ENCODE peak calls at places on chromosomes 13 and 19, in six cellular contexts. One of them, this sample, is unnamed.

GRCh38 chr13:77565635-77566034 is 30.1 kb downstream of the SCEL start:
- DNase-seq in T-helper 17 cell: no peak
- DNase-seq in adrenal gland: no peak
- DNase-seq in CD4-positive, CD25-positive, alpha-beta regulatory T cell: peak; percentile 30
- DNase-seq in adipocyte: peak; percentile 75
- DNase-seq in astrocyte: peak; percentile 8
- DNase-seq in this sample: peak; percentile 4

GRCh38 chr19:10226376-10227214 is 4.5 kb downstream of the S1PR2 start:
- DNase-seq in T-helper 17 cell: no peak
- DNase-seq in adrenal gland: peak; percentile 22
- DNase-seq in CD4-positive, CD25-positive, alpha-beta regulatory T cell: no peak
- DNase-seq in adipocyte: peak; percentile 92
- DNase-seq in astrocyte: peak; percentile 54
- DNase-seq in this sample: no peak

GRCh38 chr13:52751196-52751595 is 11.6 kb upstream of the CNMD start:
- DNase-seq in T-helper 17 cell: no peak
- DNase-seq in adrenal gland: no peak
- DNase-seq in CD4-positive, CD25-positive, alpha-beta regulatory T cell: no peak
- DNase-seq in adipocyte: no peak
- DNase-seq in astrocyte: no peak
- DNase-seq in this sample: no peak

GRCh38 chr19:5985098-5985783 is 7.3 kb upstream of the RANBP3 start:
- DNase-seq in T-helper 17 cell: no peak
- DNase-seq in adrenal gland: no peak
- DNase-seq in CD4-positive, CD25-positive, alpha-beta regulatory T cell: no peak
- DNase-seq in adipocyte: peak; percentile 60
- DNase-seq in astrocyte: peak; percentile 58
- DNase-seq in this sample: no peak

GRCh38 chr13:95355491-95355890 is 54.2 kb upstream of the ABCC4 start:
- DNase-seq in T-helper 17 cell: no peak
- DNase-seq in adrenal gland: no peak
- DNase-seq in CD4-positive, CD25-positive, alpha-beta regulatory T cell: no peak
- DNase-seq in adipocyte: peak; percentile 11
- DNase-seq in astrocyte: peak; percentile 64
- DNase-seq in this sample: no peak

GRCh38 chr13:114005206-114005720 is 31.4 kb upstream of the C13orf46 start:
- DNase-seq in T-helper 17 cell: no peak
- DNase-seq in adrenal gland: no peak
- DNase-seq in CD4-positive, CD25-positive, alpha-beta regulatory T cell: no peak
- DNase-seq in adipocyte: no peak
- DNase-seq in astrocyte: no peak
- DNase-seq in this sample: no peak

GRCh38 chr19:28509079-28509895 is 703.7 kb downstream of the UQCRFS1 start:
- DNase-seq in T-helper 17 cell: no peak
- DNase-seq in adrenal gland: no peak
- DNase-seq in CD4-positive, CD25-positive, alpha-beta regulatory T cell: no peak
- DNase-seq in adipocyte: no peak
- DNase-seq in astrocyte: no peak
- DNase-seq in this sample: no peak

GRCh38 chr19:5389353-5389752 is 48.7 kb upstream of the PTPRS start:
- DNase-seq in T-helper 17 cell: no peak
- DNase-seq in adrenal gland: no peak
- DNase-seq in CD4-positive, CD25-positive, alpha-beta regulatory T cell: no peak
- DNase-seq in adipocyte: no peak
- DNase-seq in astrocyte: no peak
- DNase-seq in this sample: no peak

GRCh38 chr13:42333613-42334328 is 61.8 kb downstream of the AKAP11 start:
- DNase-seq in T-helper 17 cell: no peak
- DNase-seq in adrenal gland: no peak
- DNase-seq in CD4-positive, CD25-positive, alpha-beta regulatory T cell: peak; percentile 59
- DNase-seq in adipocyte: peak; percentile 59
- DNase-seq in astrocyte: peak; percentile 10
- DNase-seq in this sample: peak; percentile 41

GRCh38 chr13:38265135-38265497 is 84.5 kb upstream of the UFM1 start:
- DNase-seq in T-helper 17 cell: no peak
- DNase-seq in adrenal gland: no peak
- DNase-seq in CD4-positive, CD25-positive, alpha-beta regulatory T cell: no peak
- DNase-seq in adipocyte: no peak
- DNase-seq in astrocyte: no peak
- DNase-seq in this sample: no peak

GRCh38 chr19:4759388-4760284 is 31.9 kb upstream of the FEM1A start:
- DNase-seq in T-helper 17 cell: peak; percentile 23
- DNase-seq in adrenal gland: peak; percentile 93
- DNase-seq in CD4-positive, CD25-positive, alpha-beta regulatory T cell: peak; percentile 68
- DNase-seq in adipocyte: peak; percentile 89
- DNase-seq in astrocyte: peak; percentile 69
- DNase-seq in this sample: peak; percentile 81

GRCh38 chr13:107005577-107005976 is 437.6 kb upstream of the ARGLU1 start:
- DNase-seq in T-helper 17 cell: no peak
- DNase-seq in adrenal gland: no peak
- DNase-seq in CD4-positive, CD25-positive, alpha-beta regulatory T cell: no peak
- DNase-seq in adipocyte: no peak
- DNase-seq in astrocyte: no peak
- DNase-seq in this sample: no peak

GRCh38 chr13:100301418-100301817 is 212.5 kb downstream of the PCCA start:
- DNase-seq in T-helper 17 cell: no peak
- DNase-seq in adrenal gland: peak; percentile 31
- DNase-seq in CD4-positive, CD25-positive, alpha-beta regulatory T cell: no peak
- DNase-seq in adipocyte: no peak
- DNase-seq in astrocyte: no peak
- DNase-seq in this sample: no peak

GRCh38 chr19:49801401-49801888 is 11.6 kb downstream of the FUZ start:
- DNase-seq in T-helper 17 cell: no peak
- DNase-seq in adrenal gland: peak; percentile 88
- DNase-seq in CD4-positive, CD25-positive, alpha-beta regulatory T cell: no peak
- DNase-seq in adipocyte: no peak
- DNase-seq in astrocyte: no peak
- DNase-seq in this sample: no peak

GRCh38 chr19:41903161-41903953 is 20.4 kb downstream of the ARHGEF1 start:
- DNase-seq in T-helper 17 cell: no peak
- DNase-seq in adrenal gland: no peak
- DNase-seq in CD4-positive, CD25-positive, alpha-beta regulatory T cell: no peak
- DNase-seq in adipocyte: no peak
- DNase-seq in astrocyte: no peak
- DNase-seq in this sample: no peak

GRCh38 chr13:30442854-30443379 is 20.6 kb downstream of the UBE2L5 start:
- DNase-seq in T-helper 17 cell: no peak
- DNase-seq in adrenal gland: no peak
- DNase-seq in CD4-positive, CD25-positive, alpha-beta regulatory T cell: no peak
- DNase-seq in adipocyte: no peak
- DNase-seq in astrocyte: no peak
- DNase-seq in this sample: no peak

GRCh38 chr13:54637377-54637776 is 1608.8 kb downstream of the OLFM4 start:
- DNase-seq in T-helper 17 cell: no peak
- DNase-seq in adrenal gland: no peak
- DNase-seq in CD4-positive, CD25-positive, alpha-beta regulatory T cell: no peak
- DNase-seq in adipocyte: no peak
- DNase-seq in astrocyte: peak; percentile 0
- DNase-seq in this sample: no peak

GRCh38 chr13:98582947-98583346 is 6.0 kb upstream of the STK24 start:
- DNase-seq in T-helper 17 cell: no peak
- DNase-seq in adrenal gland: no peak
- DNase-seq in CD4-positive, CD25-positive, alpha-beta regulatory T cell: no peak
- DNase-seq in adipocyte: no peak
- DNase-seq in astrocyte: no peak
- DNase-seq in this sample: no peak

GRCh38 chr19:45477216-45477615 is 9.4 kb downstream of the FOSB start:
- DNase-seq in T-helper 17 cell: no peak
- DNase-seq in adrenal gland: no peak
- DNase-seq in CD4-positive, CD25-positive, alpha-beta regulatory T cell: no peak
- DNase-seq in adipocyte: peak; percentile 24
- DNase-seq in astrocyte: no peak
- DNase-seq in this sample: no peak

GRCh38 chr19:5963855-5964254 is 14.1 kb downstream of the RANBP3 start:
- DNase-seq in T-helper 17 cell: no peak
- DNase-seq in adrenal gland: no peak
- DNase-seq in CD4-positive, CD25-positive, alpha-beta regulatory T cell: no peak
- DNase-seq in adipocyte: no peak
- DNase-seq in astrocyte: no peak
- DNase-seq in this sample: no peak

GRCh38 chr13:113413898-113414282 is 39.4 kb downstream of the ADPRHL1 start:
- DNase-seq in T-helper 17 cell: no peak
- DNase-seq in adrenal gland: no peak
- DNase-seq in CD4-positive, CD25-positive, alpha-beta regulatory T cell: no peak
- DNase-seq in adipocyte: no peak
- DNase-seq in astrocyte: no peak
- DNase-seq in this sample: no peak

GRCh38 chr13:95479706-95480105 is 72.8 kb upstream of the CLDN10 start:
- DNase-seq in T-helper 17 cell: no peak
- DNase-seq in adrenal gland: no peak
- DNase-seq in CD4-positive, CD25-positive, alpha-beta regulatory T cell: no peak
- DNase-seq in adipocyte: no peak
- DNase-seq in astrocyte: no peak
- DNase-seq in this sample: no peak

GRCh38 chr13:50340146-50340545 is 324.9 kb downstream of the KCNRG start:
- DNase-seq in T-helper 17 cell: no peak
- DNase-seq in adrenal gland: no peak
- DNase-seq in CD4-positive, CD25-positive, alpha-beta regulatory T cell: no peak
- DNase-seq in adipocyte: no peak
- DNase-seq in astrocyte: no peak
- DNase-seq in this sample: no peak

DNA sequence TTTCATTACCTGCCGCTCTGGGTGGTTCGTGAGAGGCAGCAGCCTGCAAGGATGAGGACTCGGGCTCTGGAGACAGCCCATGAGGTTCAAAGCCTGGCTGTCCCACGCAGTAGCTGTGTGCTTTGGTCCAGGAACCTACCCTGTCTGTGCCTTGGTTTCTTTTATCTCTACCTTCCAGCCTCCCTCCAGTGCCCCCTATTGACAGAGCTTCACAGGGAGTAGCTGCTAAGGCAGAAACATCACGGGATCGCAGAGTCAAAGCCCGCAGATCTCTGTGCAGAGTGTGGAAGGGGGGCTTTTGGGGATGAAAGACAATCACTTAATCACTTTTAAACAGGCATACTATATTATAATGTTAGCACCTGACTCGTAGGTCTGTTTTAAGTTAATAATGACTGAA is 16.2 kb downstream of the ZNF71 start:
- DNase-seq in T-helper 17 cell: no peak
- DNase-seq in adrenal gland: no peak
- DNase-seq in CD4-positive, CD25-positive, alpha-beta regulatory T cell: no peak
- DNase-seq in adipocyte: no peak
- DNase-seq in astrocyte: no peak
- DNase-seq in this sample: no peak
- H3K9me3 ChIP-seq in T-helper 17 cell: peaks cover 40% of the 10 kb centered on the region
- H3K9me3 ChIP-seq in adrenal gland: no peaks in the 10 kb centered on the region
- H3K9me3 ChIP-seq in CD4-positive, CD25-positive, alpha-beta regulatory T cell: peaks cover 93% of the 10 kb centered on the region
- H3K9me3 ChIP-seq in adipocyte: peaks cover 29% of the 10 kb centered on the region
- H3K9me3 ChIP-seq in astrocyte: peaks cover 9% of the 10 kb centered on the region
- H3K9me3 ChIP-seq in this sample: peaks cover 94% of the 10 kb centered on the region

GRCh38 chr13:71412231-71412630 is 454.8 kb downstream of the DACH1 start:
- DNase-seq in T-helper 17 cell: no peak
- DNase-seq in adrenal gland: no peak
- DNase-seq in CD4-positive, CD25-positive, alpha-beta regulatory T cell: no peak
- DNase-seq in adipocyte: no peak
- DNase-seq in astrocyte: peak; percentile 49
- DNase-seq in this sample: no peak

GRCh38 chr13:71417205-71417604 is 449.8 kb downstream of the DACH1 start:
- DNase-seq in T-helper 17 cell: no peak
- DNase-seq in adrenal gland: no peak
- DNase-seq in CD4-positive, CD25-positive, alpha-beta regulatory T cell: no peak
- DNase-seq in adipocyte: peak; percentile 0
- DNase-seq in astrocyte: peak; percentile 51
- DNase-seq in this sample: no peak
- H3K9me3 ChIP-seq in T-helper 17 cell: no peaks in the 10 kb centered on the region
- H3K9me3 ChIP-seq in adrenal gland: no peaks in the 10 kb centered on the region
- H3K9me3 ChIP-seq in CD4-positive, CD25-positive, alpha-beta regulatory T cell: no peaks in the 10 kb centered on the region
- H3K9me3 ChIP-seq in adipocyte: no peaks in the 10 kb centered on the region
- H3K9me3 ChIP-seq in astrocyte: no peaks in the 10 kb centered on the region
- H3K9me3 ChIP-seq in this sample: no peaks in the 10 kb centered on the region

GRCh38 chr13:48801255-48801654 is 147.5 kb downstream of the CYSLTR2 start:
- DNase-seq in T-helper 17 cell: no peak
- DNase-seq in adrenal gland: no peak
- DNase-seq in CD4-positive, CD25-positive, alpha-beta regulatory T cell: no peak
- DNase-seq in adipocyte: peak; percentile 41
- DNase-seq in astrocyte: peak; percentile 42
- DNase-seq in this sample: no peak

GRCh38 chr13:48806522-48806921 is 152.8 kb downstream of the CYSLTR2 start:
- DNase-seq in T-helper 17 cell: no peak
- DNase-seq in adrenal gland: no peak
- DNase-seq in CD4-positive, CD25-positive, alpha-beta regulatory T cell: no peak
- DNase-seq in adipocyte: no peak
- DNase-seq in astrocyte: peak; percentile 13
- DNase-seq in this sample: no peak

GRCh38 chr13:48808689-48809088 is 155.0 kb downstream of the CYSLTR2 start:
- DNase-seq in T-helper 17 cell: no peak
- DNase-seq in adrenal gland: no peak
- DNase-seq in CD4-positive, CD25-positive, alpha-beta regulatory T cell: no peak
- DNase-seq in adipocyte: peak; percentile 27
- DNase-seq in astrocyte: peak; percentile 65
- DNase-seq in this sample: no peak

GRCh38 chr13:48804836-48805601 is 151.3 kb downstream of the CYSLTR2 start:
- DNase-seq in T-helper 17 cell: no peak
- DNase-seq in adrenal gland: no peak
- DNase-seq in CD4-positive, CD25-positive, alpha-beta regulatory T cell: peak; percentile 80
- DNase-seq in adipocyte: no peak
- DNase-seq in astrocyte: peak; percentile 65
- DNase-seq in this sample: no peak
- H3K9me3 ChIP-seq in T-helper 17 cell: no peaks in the 10 kb centered on the region
- H3K9me3 ChIP-seq in adrenal gland: no peaks in the 10 kb centered on the region
- H3K9me3 ChIP-seq in CD4-positive, CD25-positive, alpha-beta regulatory T cell: no peaks in the 10 kb centered on the region
- H3K9me3 ChIP-seq in adipocyte: no peaks in the 10 kb centered on the region
- H3K9me3 ChIP-seq in astrocyte: no peaks in the 10 kb centered on the region
- H3K9me3 ChIP-seq in this sample: no peaks in the 10 kb centered on the region

GRCh38 chr19:58429745-58430144 is 10.2 kb downstream of the ZNF132 start:
- DNase-seq in T-helper 17 cell: no peak
- DNase-seq in adrenal gland: no peak
- DNase-seq in CD4-positive, CD25-positive, alpha-beta regulatory T cell: no peak
- DNase-seq in adipocyte: no peak
- DNase-seq in astrocyte: no peak
- DNase-seq in this sample: no peak

GRCh38 chr19:58428617-58429016 is 11.3 kb downstream of the ZNF132 start:
- DNase-seq in T-helper 17 cell: no peak
- DNase-seq in adrenal gland: no peak
- DNase-seq in CD4-positive, CD25-positive, alpha-beta regulatory T cell: no peak
- DNase-seq in adipocyte: no peak
- DNase-seq in astrocyte: no peak
- DNase-seq in this sample: no peak

GRCh38 chr19:58439576-58440554 is at the start of gene ZNF132:
- DNase-seq in T-helper 17 cell: peak; percentile 90
- DNase-seq in adrenal gland: peak; percentile 95
- DNase-seq in CD4-positive, CD25-positive, alpha-beta regulatory T cell: peak; percentile 100
- DNase-seq in adipocyte: peak; percentile 100
- DNase-seq in astrocyte: peak; percentile 100
- DNase-seq in this sample: peak; percentile 85

GRCh38 chr19:58434217-58434616 is 5.7 kb downstream of the ZNF132 start:
- DNase-seq in T-helper 17 cell: no peak
- DNase-seq in adrenal gland: no peak
- DNase-seq in CD4-positive, CD25-positive, alpha-beta regulatory T cell: no peak
- DNase-seq in adipocyte: no peak
- DNase-seq in astrocyte: peak; percentile 47
- DNase-seq in this sample: peak; percentile 31
- H3K9me3 ChIP-seq in T-helper 17 cell: peaks cover 30% of the 10 kb centered on the region
- H3K9me3 ChIP-seq in adrenal gland: peaks cover 18% of the 10 kb centered on the region
- H3K9me3 ChIP-seq in CD4-positive, CD25-positive, alpha-beta regulatory T cell: peaks cover 74% of the 10 kb centered on the region
- H3K9me3 ChIP-seq in adipocyte: peaks cover 82% of the 10 kb centered on the region
- H3K9me3 ChIP-seq in astrocyte: peaks cover 83% of the 10 kb centered on the region
- H3K9me3 ChIP-seq in this sample: peaks cover 96% of the 10 kb centered on the region

This sample was measured in A549.